ENCODE peak calls at places on chromosomes 4 and X, in six cellular contexts. T is endothelial cell of umbilical vein, F is fibroblast of mammary gland, O is H9, L is GM20000, Z is activated B cell treated with CpG ODN at 0.5 μM for 24 hours. I is an unnamed sample.

GRCh38 chrX:67353651-67354370 is 190.0 kb upstream of the AR start:
- DNase-seq in L (no peak), T (no peak), O (no peak), F (peak), Z (no peak), I (no peak)

GRCh38 chr4:143362392-143363046 is 25.8 kb downstream of the GAB1 start:
- DNase-seq in L (no peak), T (no peak), Z (no peak), O (no peak), F (no peak), I (no peak)

GRCh38 chr4:138647433-138647832 is 368.1 kb upstream of the NOCT start:
- DNase-seq in L (no peak), F (no peak), Z (no peak), O (peak), T (no peak), I (no peak)

GRCh38 chrX:79270401-79270800 is 96.7 kb downstream of the ITM2A start:
- DNase-seq in T (peak), O (peak), F (peak), L (peak), Z (peak), I (peak)

GRCh38 chr4:47933798-47934197 is 19.4 kb upstream of the NFXL1 start:
- DNase-seq in F (peak), Z (no peak), O (no peak), T (peak), L (peak), I (peak)

GRCh38 chr4:17817027-17817426 is 6.2 kb downstream of the NCAPG start:
- DNase-seq in O (no peak), T (peak), F (peak), L (peak), Z (no peak), I (peak)

GRCh38 chr4:15805583-15806517 is 27.7 kb downstream of the CD38 start:
- DNase-seq in L (peak), F (peak), T (peak), Z (no peak), O (peak), I (no peak)

GRCh38 chr4:57231781-57232180 is 121.6 kb upstream of the IGFBP7 start:
- DNase-seq in Z (no peak), L (no peak), F (peak), T (no peak), O (no peak), I (no peak)

GRCh38 chrX:143571521-143571920 is 54.2 kb upstream of the SPANXN3 start:
- DNase-seq in Z (no peak), O (no peak), T (no peak), L (no peak), F (no peak), I (no peak)

GRCh38 chrX:80022363-80023031 is 7.9 kb downstream of the TBX22 start:
- DNase-seq in O (peak), Z (no peak), L (no peak), F (no peak), T (no peak), I (no peak)

DNA sequence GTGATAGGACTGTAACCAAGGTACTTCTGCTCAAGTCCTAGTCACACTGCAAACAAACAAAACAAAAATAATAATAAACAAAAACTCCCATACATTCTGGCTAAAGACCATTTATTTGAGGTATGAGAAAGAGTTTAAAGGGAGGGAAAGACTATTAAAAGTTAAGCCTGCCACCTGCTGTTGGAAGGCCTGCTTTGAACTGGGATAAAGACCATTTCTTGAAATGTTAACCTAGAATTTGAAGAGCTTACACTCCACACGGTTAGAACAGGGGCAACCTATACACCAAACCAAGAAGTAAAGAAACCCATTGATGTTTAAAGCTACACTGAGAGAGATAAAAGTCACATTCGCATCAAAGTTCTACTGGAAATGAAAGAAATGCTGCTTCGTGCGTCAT is 548.7 kb upstream of the DIPK2B start:
- DNase-seq in T (peak), F (peak), Z (no peak), L (no peak), O (no peak), I (no peak)
- TF ChIP-seq CTCF in T (no peak), F (peak), Z (no peak), L (no peak), O (no peak), I (no peak)

GRCh38 chr4:61442936-61443335 is 242.8 kb downstream of the ADGRL3 start:
- DNase-seq in F (peak), O (no peak), T (no peak), Z (no peak), L (no peak), I (no peak)

GRCh38 chr4:61440306-61440705 is 240.2 kb downstream of the ADGRL3 start:
- DNase-seq in T (no peak), F (no peak), L (no peak), O (no peak), Z (no peak), I (no peak)

GRCh38 chr4:61446957-61447356 is 246.8 kb downstream of the ADGRL3 start:
- DNase-seq in Z (no peak), L (no peak), T (no peak), O (no peak), F (no peak), I (no peak)

GRCh38 chr4:61445374-61446063 is 245.4 kb downstream of the ADGRL3 start:
- DNase-seq in F (no peak), L (no peak), Z (no peak), O (no peak), T (no peak), I (no peak)

GRCh38 chr4:61443813-61444510 is 243.8 kb downstream of the ADGRL3 start:
- DNase-seq in T (no peak), Z (no peak), F (peak), O (no peak), L (no peak), I (no peak)
- TF ChIP-seq CTCF in T (no peak), Z (no peak), F (no peak), O (no peak), L (no peak), I (no peak)

GRCh38 chr4:183191630-183192029 is 92.6 kb downstream of the WWC2 start:
- DNase-seq in L (no peak), T (no peak), Z (no peak), O (no peak), F (no peak), I (no peak)
- TF ChIP-seq CTCF in L (no peak), T (no peak), Z (no peak), O (no peak), F (no peak), I (no peak)

GRCh38 chr4:85228264-85228663 is 246.7 kb upstream of the ARHGAP24 start:
- DNase-seq in L (no peak), O (no peak), T (no peak), F (no peak), Z (no peak), I (no peak)
- TF ChIP-seq CTCF in L (no peak), O (peak), T (no peak), F (no peak), Z (no peak), I (no peak)

GRCh38 chr4:172688536-172688935 is 480.1 kb upstream of the GALNT7 start:
- DNase-seq in O (no peak), L (no peak), Z (no peak), T (no peak), F (no peak), I (no peak)
- TF ChIP-seq CTCF in O (no peak), L (no peak), Z (no peak), T (no peak), F (no peak), I (no peak)

GRCh38 chrX:44767308-44767707 is 76.5 kb upstream of the DUSP21 start:
- DNase-seq in L (no peak), Z (no peak), F (no peak), T (no peak), O (no peak), I (no peak)
- TF ChIP-seq CTCF in L (no peak), Z (no peak), F (no peak), T (no peak), O (no peak), I (no peak)

GRCh38 chr4:20543131-20543530 is 157.1 kb upstream of the PACRGL start:
- DNase-seq in T (no peak), Z (no peak), F (peak), L (no peak), O (no peak), I (no peak)

GRCh38 chr4:20538922-20539321 is 161.3 kb upstream of the PACRGL start:
- DNase-seq in O (no peak), L (no peak), Z (no peak), F (no peak), T (no peak), I (no peak)

GRCh38 chr4:20544645-20545044 is 155.6 kb upstream of the PACRGL start:
- DNase-seq in L (peak), O (no peak), F (peak), Z (no peak), T (peak), I (no peak)
- TF ChIP-seq CTCF in L (no peak), O (peak), F (peak), Z (no peak), T (peak), I (no peak)

GRCh38 chr4:7392438-7393374 is 42.0 kb downstream of the PSAPL1 start:
- DNase-seq in L (no peak), Z (no peak), O (peak), T (no peak), F (peak), I (no peak)
- TF ChIP-seq CTCF in L (no peak), Z (no peak), O (no peak), T (no peak), F (peak), I (no peak)

GRCh38 chr4:164800786-164801185 is 46.9 kb downstream of the SMIM31 start:
- DNase-seq in F (no peak), O (no peak), Z (no peak), T (no peak), L (no peak), I (no peak)
- TF ChIP-seq CTCF in F (no peak), O (peak), Z (no peak), T (no peak), L (no peak), I (no peak)

I was measured in GM13976.